ENCODE peak calls at places on chromosomes 16 and 17, in seven cellular contexts. One of them, this sample, is unnamed.

GRCh38 chr16:25014500-25015147 is 545 bp downstream of the ARHGAP17 start:
- DNase-seq in thyroid gland: peak; percentile 60
- DNase-seq in epithelial cell of esophagus: peak; percentile 45
- DNase-seq in fibroblast of the aortic adventitia: peak; percentile 64
- DNase-seq in omental fat pad: no peak
- DNase-seq in glutamatergic neuron: peak; percentile 62
- DNase-seq in BE2C: peak; percentile 56
- DNase-seq in this sample: peak; percentile 49

GRCh38 chr16:85798283-85798776 is 1.0 kb downstream of the EMC8 start:
- DNase-seq in thyroid gland: no peak
- DNase-seq in epithelial cell of esophagus: peak; percentile 15
- DNase-seq in fibroblast of the aortic adventitia: peak; percentile 4
- DNase-seq in omental fat pad: no peak
- DNase-seq in glutamatergic neuron: no peak
- DNase-seq in BE2C: no peak
- DNase-seq in this sample: no peak

GRCh38 chr17:8621585-8621984 is 8.9 kb downstream of the MYH10 start:
- DNase-seq in thyroid gland: no peak
- DNase-seq in epithelial cell of esophagus: no peak
- DNase-seq in fibroblast of the aortic adventitia: peak; percentile 63
- DNase-seq in omental fat pad: no peak
- DNase-seq in glutamatergic neuron: no peak
- DNase-seq in BE2C: no peak
- DNase-seq in this sample: no peak

GRCh38 chr16:23433261-23433920 is 19.6 kb downstream of the COG7 start:
- DNase-seq in thyroid gland: no peak
- DNase-seq in epithelial cell of esophagus: no peak
- DNase-seq in fibroblast of the aortic adventitia: no peak
- DNase-seq in omental fat pad: no peak
- DNase-seq in glutamatergic neuron: no peak
- DNase-seq in BE2C: no peak
- DNase-seq in this sample: no peak

GRCh38 chr16:57264950-57265371 is 19.5 kb downstream of the PLLP start:
- DNase-seq in thyroid gland: peak; percentile 86
- DNase-seq in epithelial cell of esophagus: peak; percentile 31
- DNase-seq in fibroblast of the aortic adventitia: no peak
- DNase-seq in omental fat pad: no peak
- DNase-seq in glutamatergic neuron: no peak
- DNase-seq in BE2C: no peak
- DNase-seq in this sample: peak; percentile 72

GRCh38 chr17:4498461-4499397 is at the start of gene SPNS2:
- DNase-seq in thyroid gland: peak; percentile 66
- DNase-seq in epithelial cell of esophagus: peak; percentile 69
- DNase-seq in fibroblast of the aortic adventitia: no peak
- DNase-seq in omental fat pad: no peak
- DNase-seq in glutamatergic neuron: peak; percentile 85
- DNase-seq in BE2C: peak; percentile 71
- DNase-seq in this sample: peak; percentile 19

GRCh38 chr16:689175-689897 is 862 bp downstream of the WDR24 start:
- DNase-seq in thyroid gland: no peak
- DNase-seq in epithelial cell of esophagus: no peak
- DNase-seq in fibroblast of the aortic adventitia: no peak
- DNase-seq in omental fat pad: no peak
- DNase-seq in glutamatergic neuron: no peak
- DNase-seq in BE2C: no peak
- DNase-seq in this sample: no peak

GRCh38 chr17:11855306-11855705 is 142.0 kb downstream of the ZNF18 start:
- DNase-seq in thyroid gland: no peak
- DNase-seq in epithelial cell of esophagus: no peak
- DNase-seq in fibroblast of the aortic adventitia: no peak
- DNase-seq in omental fat pad: no peak
- DNase-seq in glutamatergic neuron: no peak
- DNase-seq in BE2C: no peak
- DNase-seq in this sample: no peak

GRCh38 chr17:67666710-67667109 is 51.0 kb upstream of the NOL11 start:
- DNase-seq in thyroid gland: no peak
- DNase-seq in epithelial cell of esophagus: no peak
- DNase-seq in fibroblast of the aortic adventitia: no peak
- DNase-seq in omental fat pad: no peak
- DNase-seq in glutamatergic neuron: no peak
- DNase-seq in BE2C: no peak
- DNase-seq in this sample: no peak

GRCh38 chr17:36004604-36005003 is 3.3 kb upstream of the CCL15 start:
- DNase-seq in thyroid gland: no peak
- DNase-seq in epithelial cell of esophagus: no peak
- DNase-seq in fibroblast of the aortic adventitia: no peak
- DNase-seq in omental fat pad: no peak
- DNase-seq in glutamatergic neuron: no peak
- DNase-seq in BE2C: no peak
- DNase-seq in this sample: no peak

GRCh38 chr17:76353004-76353598 is 615 bp downstream of the PRPSAP1 start:
- DNase-seq in thyroid gland: peak; percentile 53
- DNase-seq in epithelial cell of esophagus: peak; percentile 40
- DNase-seq in fibroblast of the aortic adventitia: no peak
- DNase-seq in omental fat pad: peak; percentile 27
- DNase-seq in glutamatergic neuron: peak; percentile 53
- DNase-seq in BE2C: peak; percentile 25
- DNase-seq in this sample: no peak

GRCh38 chr17:28364665-28365363 is at the start of gene SEBOX:
- DNase-seq in thyroid gland: no peak
- DNase-seq in epithelial cell of esophagus: no peak
- DNase-seq in fibroblast of the aortic adventitia: no peak
- DNase-seq in omental fat pad: no peak
- DNase-seq in glutamatergic neuron: no peak
- DNase-seq in BE2C: no peak
- DNase-seq in this sample: no peak

GRCh38 chr16:2194852-2195315 is 1.5 kb downstream of the CASKIN1 start:
- DNase-seq in thyroid gland: peak; percentile 66
- DNase-seq in epithelial cell of esophagus: peak; percentile 79
- DNase-seq in fibroblast of the aortic adventitia: peak; percentile 42
- DNase-seq in omental fat pad: no peak
- DNase-seq in glutamatergic neuron: no peak
- DNase-seq in BE2C: peak; percentile 56
- DNase-seq in this sample: peak; percentile 70

GRCh38 chr16:67116388-67117311 is 6.9 kb downstream of the PHAF1 start:
- DNase-seq in thyroid gland: no peak
- DNase-seq in epithelial cell of esophagus: peak; percentile 25
- DNase-seq in fibroblast of the aortic adventitia: no peak
- DNase-seq in omental fat pad: no peak
- DNase-seq in glutamatergic neuron: no peak
- DNase-seq in BE2C: no peak
- DNase-seq in this sample: no peak

GRCh38 chr17:31825961-31826691 is 32.9 kb downstream of the COPRS start:
- DNase-seq in thyroid gland: no peak
- DNase-seq in epithelial cell of esophagus: peak; percentile 81
- DNase-seq in fibroblast of the aortic adventitia: peak; percentile 14
- DNase-seq in omental fat pad: no peak
- DNase-seq in glutamatergic neuron: no peak
- DNase-seq in BE2C: peak; percentile 45
- DNase-seq in this sample: peak; percentile 85

GRCh38 chr16:85188822-85189672 is 76.8 kb upstream of the CIBAR2 start:
- DNase-seq in thyroid gland: peak; percentile 59
- DNase-seq in epithelial cell of esophagus: no peak
- DNase-seq in fibroblast of the aortic adventitia: peak; percentile 73
- DNase-seq in omental fat pad: no peak
- DNase-seq in glutamatergic neuron: no peak
- DNase-seq in BE2C: no peak
- DNase-seq in this sample: no peak

GRCh38 chr16:22898874-22899348 is 84.9 kb downstream of the HS3ST2 start:
- DNase-seq in thyroid gland: peak; percentile 65
- DNase-seq in epithelial cell of esophagus: peak; percentile 86
- DNase-seq in fibroblast of the aortic adventitia: peak; percentile 59
- DNase-seq in omental fat pad: peak; percentile 83
- DNase-seq in glutamatergic neuron: peak; percentile 76
- DNase-seq in BE2C: peak; percentile 80
- DNase-seq in this sample: peak; percentile 84

GRCh38 chr16:4370570-4371480 is 823 bp upstream of the VASN start:
- DNase-seq in thyroid gland: peak; percentile 93
- DNase-seq in epithelial cell of esophagus: no peak
- DNase-seq in fibroblast of the aortic adventitia: peak; percentile 94
- DNase-seq in omental fat pad: peak; percentile 46
- DNase-seq in glutamatergic neuron: no peak
- DNase-seq in BE2C: peak; percentile 13
- DNase-seq in this sample: no peak

GRCh38 chr16:1125471-1125870 is 27.4 kb upstream of the CACNA1H start:
- DNase-seq in thyroid gland: no peak
- DNase-seq in epithelial cell of esophagus: no peak
- DNase-seq in fibroblast of the aortic adventitia: peak; percentile 10
- DNase-seq in omental fat pad: no peak
- DNase-seq in glutamatergic neuron: no peak
- DNase-seq in BE2C: peak; percentile 89
- DNase-seq in this sample: peak; percentile 7

GRCh38 chr17:2564876-2565275 is 28.6 kb upstream of the PAFAH1B1 start:
- DNase-seq in thyroid gland: no peak
- DNase-seq in epithelial cell of esophagus: peak; percentile 92
- DNase-seq in fibroblast of the aortic adventitia: peak; percentile 22
- DNase-seq in omental fat pad: no peak
- DNase-seq in glutamatergic neuron: no peak
- DNase-seq in BE2C: no peak
- DNase-seq in this sample: peak; percentile 68
- TF ChIP-seq CTCF in thyroid gland: no peak
- TF ChIP-seq CTCF in epithelial cell of esophagus: no peak
- TF ChIP-seq CTCF in fibroblast of the aortic adventitia: no peak
- TF ChIP-seq CTCF in omental fat pad: no peak
- TF ChIP-seq CTCF in glutamatergic neuron: no peak
- TF ChIP-seq CTCF in BE2C: no peak
- TF ChIP-seq CTCF in this sample: no peak

DNA sequence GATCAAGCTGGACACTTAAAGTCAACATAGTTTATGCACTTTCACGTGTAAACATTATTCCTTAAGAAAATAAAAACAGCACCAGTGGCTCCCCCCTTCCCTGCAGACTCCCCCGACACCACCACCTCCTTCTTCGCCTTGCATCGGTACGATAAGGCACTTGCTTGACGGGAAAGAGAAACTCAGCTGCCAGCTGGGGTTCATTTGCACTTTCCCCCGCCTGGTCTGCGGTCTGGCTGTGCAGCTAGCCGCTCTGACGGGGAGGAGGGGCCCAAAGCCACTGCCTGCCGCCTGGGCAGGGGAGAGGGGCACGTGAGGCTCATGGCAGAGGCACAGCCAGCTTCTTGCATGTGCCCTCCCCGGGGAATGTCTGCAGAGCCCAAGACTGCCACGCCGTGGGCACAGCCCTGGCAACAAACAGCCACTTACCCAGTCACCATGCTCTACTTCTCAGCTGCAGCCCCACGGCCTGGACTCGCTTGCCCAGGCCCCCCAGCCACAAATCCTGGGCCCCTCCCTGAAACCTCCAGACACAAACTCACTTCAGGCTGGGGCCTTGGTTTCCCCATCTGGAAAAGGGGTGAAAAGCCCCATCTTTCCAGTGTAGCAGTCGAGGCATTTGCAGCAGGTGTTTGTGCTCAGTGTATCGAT is 16.5 kb upstream of the PRM1 start:
- DNase-seq in thyroid gland: peak; percentile 95
- DNase-seq in epithelial cell of esophagus: peak; percentile 18
- DNase-seq in fibroblast of the aortic adventitia: peak; percentile 61
- DNase-seq in omental fat pad: no peak
- DNase-seq in glutamatergic neuron: peak; percentile 53
- DNase-seq in BE2C: peak; percentile 71
- DNase-seq in this sample: no peak
- TF ChIP-seq CTCF in thyroid gland: no peak
- TF ChIP-seq CTCF in epithelial cell of esophagus: no peak
- TF ChIP-seq CTCF in fibroblast of the aortic adventitia: no peak
- TF ChIP-seq CTCF in omental fat pad: no peak
- TF ChIP-seq CTCF in glutamatergic neuron: no peak
- TF ChIP-seq CTCF in BE2C: no peak
- TF ChIP-seq CTCF in this sample: no peak

GRCh38 chr17:29619251-29619650 is 3.5 kb downstream of the CORO6 start:
- DNase-seq in thyroid gland: peak; percentile 59
- DNase-seq in epithelial cell of esophagus: peak; percentile 47
- DNase-seq in fibroblast of the aortic adventitia: peak; percentile 33
- DNase-seq in omental fat pad: no peak
- DNase-seq in glutamatergic neuron: no peak
- DNase-seq in BE2C: no peak
- DNase-seq in this sample: peak; percentile 29

GRCh38 chr17:29620271-29620670 is 2.4 kb downstream of the CORO6 start:
- DNase-seq in thyroid gland: no peak
- DNase-seq in epithelial cell of esophagus: peak; percentile 70
- DNase-seq in fibroblast of the aortic adventitia: no peak
- DNase-seq in omental fat pad: no peak
- DNase-seq in glutamatergic neuron: no peak
- DNase-seq in BE2C: no peak
- DNase-seq in this sample: peak; percentile 79

GRCh38 chr17:29617481-29618271 is 5.0 kb downstream of the CORO6 start:
- DNase-seq in thyroid gland: peak; percentile 57
- DNase-seq in epithelial cell of esophagus: peak; percentile 87
- DNase-seq in fibroblast of the aortic adventitia: peak; percentile 45
- DNase-seq in omental fat pad: no peak
- DNase-seq in glutamatergic neuron: peak; percentile 74
- DNase-seq in BE2C: no peak
- DNase-seq in this sample: no peak

GRCh38 chr17:29617125-29617480 is 5.6 kb downstream of the CORO6 start:
- DNase-seq in thyroid gland: peak; percentile 62
- DNase-seq in epithelial cell of esophagus: peak; percentile 90
- DNase-seq in fibroblast of the aortic adventitia: peak; percentile 39
- DNase-seq in omental fat pad: no peak
- DNase-seq in glutamatergic neuron: peak; percentile 78
- DNase-seq in BE2C: peak; percentile 78
- DNase-seq in this sample: no peak

GRCh38 chr17:29618272-29619065 is 4.2 kb downstream of the CORO6 start:
- DNase-seq in thyroid gland: no peak
- DNase-seq in epithelial cell of esophagus: no peak
- DNase-seq in fibroblast of the aortic adventitia: no peak
- DNase-seq in omental fat pad: no peak
- DNase-seq in glutamatergic neuron: no peak
- DNase-seq in BE2C: no peak
- DNase-seq in this sample: no peak
- TF ChIP-seq CTCF in thyroid gland: no peak
- TF ChIP-seq CTCF in epithelial cell of esophagus: no peak
- TF ChIP-seq CTCF in fibroblast of the aortic adventitia: no peak
- TF ChIP-seq CTCF in omental fat pad: no peak
- TF ChIP-seq CTCF in glutamatergic neuron: peak; percentile 4
- TF ChIP-seq CTCF in BE2C: no peak
- TF ChIP-seq CTCF in this sample: no peak

DNA sequence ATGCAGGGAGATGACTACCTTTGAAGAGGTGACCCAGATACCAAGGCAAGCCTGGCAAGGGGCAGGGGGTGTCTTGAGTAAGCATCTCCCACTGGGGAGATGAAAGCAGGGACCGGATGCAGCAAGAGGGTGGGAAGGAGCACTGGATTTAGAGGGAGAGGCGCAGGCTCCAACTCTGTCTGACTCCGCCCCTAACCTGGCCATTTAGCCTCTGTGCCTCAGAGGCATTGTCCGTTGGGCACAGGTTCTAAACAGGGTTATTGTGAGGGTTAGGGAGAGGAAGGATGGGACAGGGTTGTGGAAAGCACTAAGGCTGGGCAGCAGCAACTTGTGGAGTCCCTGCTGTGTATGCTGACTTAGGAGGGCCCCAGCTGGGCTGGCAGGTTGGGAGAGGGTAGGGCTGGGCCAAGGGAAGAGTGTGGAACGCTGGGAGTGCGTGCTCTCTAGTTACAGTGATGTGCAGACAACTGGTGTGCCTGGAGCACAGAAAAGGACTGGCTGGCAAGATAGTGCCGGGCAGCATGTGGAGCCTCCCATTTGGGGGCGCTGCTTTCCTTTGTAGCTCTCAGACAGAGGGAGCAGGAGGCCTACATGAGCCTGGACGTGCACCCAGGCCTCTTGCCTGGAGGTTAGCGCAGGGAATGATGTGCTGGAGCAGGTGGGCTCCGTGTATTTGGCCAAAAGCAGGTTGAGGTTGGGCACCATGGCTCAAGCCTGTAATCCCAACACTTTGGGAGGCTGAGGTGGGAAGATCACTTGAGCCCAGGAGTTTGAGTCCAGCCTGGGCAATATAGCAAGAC is 26.2 kb downstream of the TBX2 start:
- DNase-seq in thyroid gland: no peak
- DNase-seq in epithelial cell of esophagus: no peak
- DNase-seq in fibroblast of the aortic adventitia: no peak
- DNase-seq in omental fat pad: no peak
- DNase-seq in glutamatergic neuron: no peak
- DNase-seq in BE2C: peak; percentile 48
- DNase-seq in this sample: peak; percentile 40
- TF ChIP-seq CTCF in thyroid gland: no peak
- TF ChIP-seq CTCF in epithelial cell of esophagus: no peak
- TF ChIP-seq CTCF in fibroblast of the aortic adventitia: no peak
- TF ChIP-seq CTCF in omental fat pad: no peak
- TF ChIP-seq CTCF in glutamatergic neuron: no peak
- TF ChIP-seq CTCF in BE2C: peak; percentile 47
- TF ChIP-seq CTCF in this sample: no peak

This sample was measured in MCF 10A.